ENCODE peak calls at places on chromosomes 5 and 9, in eight cellular contexts. S is AG10803; G is left cardiac atrium; Z is AG08396; C is A172; X is foreskin fibroblast; W is naive thymus-derived CD4-positive, alpha-beta T cell; T is esophagus squamous epithelium. F is an unnamed sample.

GRCh38 chr9:82736126-82736525 is 326.8 kb downstream of the RASEF start:
- DNase-seq in S (no peak), C (no peak), X (no peak), Z (no peak), G (no peak), T (no peak), W (no peak), F (no peak)

GRCh38 chr9:73093016-73093739 is 58.5 kb upstream of the ANXA1 start:
- DNase-seq in G (no peak), Z (no peak), C (no peak), X (no peak), S (no peak), T (no peak), W (no peak), F (no peak)

GRCh38 chr9:83986765-83987401 is 6.3 kb downstream of the RMI1 start:
- DNase-seq in S (no peak), W (no peak), T (no peak), G (no peak), Z (no peak), X (peak; percentile 28), C (peak; percentile 61), F (no peak)

GRCh38 chr5:139369181-139369580 is 13.9 kb downstream of the SLC23A1 start:
- DNase-seq in W (no peak), X (peak; percentile 63), C (no peak), S (no peak), Z (peak; percentile 31), G (no peak), T (no peak), F (no peak)

GRCh38 chr5:137439645-137440044 is 59.5 kb downstream of the SPOCK1 start:
- DNase-seq in W (no peak), X (no peak), G (no peak), T (no peak), Z (no peak), S (no peak), C (no peak), F (no peak)

GRCh38 chr9:4579011-4579410 is 83.1 kb upstream of the PLPP6 start:
- DNase-seq in W (no peak), T (no peak), Z (no peak), G (no peak), C (no peak), X (no peak), S (peak; percentile 18), F (no peak)

GRCh38 chr9:136233868-136234267 is 11.7 kb downstream of the QSOX2 start:
- DNase-seq in C (no peak), S (no peak), X (no peak), G (no peak), Z (no peak), T (no peak), W (no peak), F (no peak)

GRCh38 chr5:956941-957729 is 51.5 kb upstream of the NKD2 start:
- DNase-seq in X (peak; percentile 75), C (peak; percentile 94), S (peak; percentile 94), Z (peak; percentile 83), G (no peak), T (no peak), W (no peak), F (no peak)

GRCh38 chr5:143760755-143761154 is 51.2 kb upstream of the HMHB1 start:
- DNase-seq in S (no peak), T (no peak), X (no peak), G (no peak), C (no peak), W (no peak), Z (no peak), F (no peak)

GRCh38 chr9:116318463-116319271 is 165.1 kb downstream of the PAPPA start:
- DNase-seq in W (no peak), C (no peak), Z (peak; percentile 47), T (no peak), G (peak; percentile 57), X (peak; percentile 83), S (peak; percentile 88), F (no peak)

GRCh38 chr5:100575815-100576214 is 40.6 kb downstream of the FAM174A start:
- DNase-seq in T (no peak), Z (no peak), C (no peak), S (no peak), W (no peak), G (no peak), X (no peak), F (no peak)

GRCh38 chr9:94952553-94953373 is 226.3 kb downstream of the AOPEP start:
- DNase-seq in Z (no peak), T (no peak), C (no peak), X (no peak), W (peak; percentile 24), G (peak; percentile 39), S (no peak), F (no peak)

GRCh38 chr5:177232761-177233160 is 70.8 kb downstream of the RAB24 start:
- DNase-seq in X (peak; percentile 46), T (no peak), S (peak; percentile 86), Z (peak; percentile 31), W (no peak), C (no peak), G (no peak), F (no peak)

GRCh38 chr9:130476151-130476730 is 31.5 kb downstream of the ASS1 start:
- DNase-seq in S (no peak), W (no peak), G (no peak), T (no peak), X (no peak), C (no peak), Z (no peak), F (no peak)

GRCh38 chr5:19853616-19854240 is 134.3 kb downstream of the CDH18 start:
- DNase-seq in X (peak; percentile 17), C (peak; percentile 68), W (no peak), T (no peak), Z (peak; percentile 3), G (no peak), S (peak; percentile 71), F (no peak)

GRCh38 chr9:97363661-97364299 is 48.1 kb upstream of the TDRD7 start:
- DNase-seq in X (no peak), S (no peak), G (no peak), C (no peak), W (no peak), Z (no peak), T (no peak), F (no peak)

GRCh38 chr9:99978221-99978620 is 71.8 kb downstream of the STX17 start:
- DNase-seq in T (no peak), G (no peak), W (no peak), S (no peak), Z (no peak), C (no peak), X (no peak), F (no peak)

GRCh38 chr9:133247632-133248031 is 27.4 kb downstream of the ABO start:
- DNase-seq in S (no peak), G (no peak), W (no peak), Z (no peak), X (no peak), C (no peak), T (no peak), F (no peak)

GRCh38 chr9:128128836-128129590 is 1.5 kb upstream of the PTGES2 start:
- DNase-seq in S (no peak), W (no peak), G (peak; percentile 40), Z (no peak), C (no peak), T (no peak), X (no peak), F (no peak)

GRCh38 chr5:156383510-156383909 is 56.5 kb downstream of the SGCD start:
- DNase-seq in W (no peak), Z (peak; percentile 36), S (peak; percentile 93), X (peak; percentile 48), G (no peak), C (no peak), T (no peak), F (no peak)

GRCh38 chr9:27447036-27447700 is 76.9 kb upstream of the IFNK start:
- DNase-seq in T (no peak), C (no peak), S (no peak), W (no peak), X (no peak), G (no peak), Z (no peak), F (no peak)

GRCh38 chr5:16502866-16503265 is 37.3 kb upstream of the ZNF622 start:
- DNase-seq in X (no peak), C (no peak), Z (no peak), S (no peak), T (no peak), W (no peak), G (no peak), F (no peak)

GRCh38 chr9:136543280-136543679 is 2.6 kb downstream of the NOTCH1 start:
- DNase-seq in T (no peak), G (no peak), X (no peak), Z (no peak), S (no peak), W (no peak), C (no peak), F (no peak)

GRCh38 chr9:136342191-136343120 is 15.1 kb downstream of the GPSM1 start:
- DNase-seq in C (no peak), W (peak; percentile 18), X (peak; percentile 62), G (peak; percentile 89), S (peak; percentile 43), T (no peak), Z (peak; percentile 92), F (peak; percentile 54)

GRCh38 chr5:60794691-60795090 is 49.4 kb downstream of the ELOVL7 start:
- DNase-seq in X (no peak), C (no peak), G (no peak), Z (no peak), S (no peak), W (no peak), T (no peak), F (no peak)

GRCh38 chr5:100647461-100648230 is 112.5 kb downstream of the FAM174A start:
- DNase-seq in T (no peak), S (no peak), G (peak; percentile 60), Z (no peak), X (no peak), W (no peak), C (peak; percentile 6), F (peak; percentile 43)

GRCh38 chr9:89405832-89406231 is 87.5 kb downstream of the SECISBP2 start:
- DNase-seq in X (no peak), Z (no peak), W (no peak), S (no peak), T (no peak), C (no peak), G (no peak), F (no peak)

GRCh38 chr9:134294228-134295071 is 31.8 kb upstream of the RXRA start:
- DNase-seq in G (peak; percentile 65), Z (peak; percentile 64), W (no peak), T (no peak), S (peak; percentile 53), C (no peak), X (peak; percentile 11), F (no peak)

GRCh38 chr9:6926436-6926835 is 168.7 kb downstream of the KDM4C start:
- DNase-seq in W (no peak), C (no peak), S (no peak), X (no peak), T (no peak), Z (no peak), G (no peak), F (no peak)

GRCh38 chr9:136187683-136188586 is 17.0 kb downstream of the LHX3 start:
- DNase-seq in G (no peak), W (no peak), X (no peak), T (no peak), C (no peak), S (no peak), Z (no peak), F (no peak)

GRCh38 chr5:1752881-1753280 is 46.8 kb downstream of the MRPL36 start:
- DNase-seq in W (no peak), X (no peak), T (no peak), G (no peak), S (no peak), C (no peak), Z (no peak), F (no peak)

GRCh38 chr5:59798862-59799667 is 94.5 kb downstream of the PDE4D start:
- DNase-seq in W (no peak), G (no peak), C (peak; percentile 74), S (peak; percentile 29), X (no peak), T (no peak), Z (no peak), F (peak; percentile 59)

GRCh38 chr9:138116521-138116920 is 238.9 kb downstream of the CACNA1B start:
- DNase-seq in X (no peak), S (no peak), T (no peak), G (no peak), Z (no peak), C (no peak), W (no peak), F (no peak)

GRCh38 chr5:6419340-6419852 is 29.3 kb upstream of the UBE2QL1 start:
- DNase-seq in T (no peak), Z (no peak), X (no peak), G (no peak), W (no peak), C (peak; percentile 89), S (no peak), F (peak; percentile 90)

F was measured in DMS153.